ENCODE peak calls at places on chromosomes 11 and 22, in seven cellular contexts. C is HFFc6, B is Peyer's patch, M is lower lobe of right lung, Z is GM06990, G is colonic mucosa, P is fibroblast of lung. S is an unnamed sample.
A peak's percentile ranks its signal among the peaks of the same experiment; 100 is the strongest.

GRCh38 chr11:70522613-70523311 is 124.4 kb downstream of the CTTN start:
- DNase-seq in G (no peak), Z (no peak), B (no peak), P (no peak), C (no peak), M (no peak), S (no peak)

GRCh38 chr11:123434911-123435310 is 4.8 kb downstream of the GRAMD1B start:
- DNase-seq in G (no peak), Z (no peak), B (no peak), P (no peak), M (no peak), C (no peak), S (no peak)

GRCh38 chr11:88100161-88100560 is 75.1 kb downstream of the RAB38 start:
- DNase-seq in G (no peak), M (no peak), P (no peak), B (no peak), Z (no peak), C (no peak), S (no peak)

GRCh38 chr11:66478823-66479740 is 1.2 kb upstream of the DPP3 start:
- DNase-seq in B (peak; percentile 45), Z (no peak), M (peak; percentile 70), P (peak; percentile 44), G (peak; percentile 55), C (peak; percentile 22), S (peak; percentile 34)

GRCh38 chr22:36432592-36433317 is 45.0 kb upstream of the MYH9 start:
- DNase-seq in B (no peak), P (no peak), G (no peak), M (no peak), Z (no peak), C (no peak), S (no peak)

GRCh38 chr11:111986589-111986988 is 38.6 kb upstream of the DLAT start:
- DNase-seq in B (no peak), G (no peak), C (no peak), P (no peak), Z (no peak), M (no peak), S (no peak)

GRCh38 chr11:14980854-14981253 is 8.7 kb upstream of the CALCA start:
- DNase-seq in M (no peak), P (peak; percentile 46), B (no peak), C (peak; percentile 66), Z (no peak), G (no peak), S (peak; percentile 85)

GRCh38 chr11:363948-364761 is 5.1 kb upstream of the B4GALNT4 start:
- DNase-seq in P (no peak), M (peak; percentile 65), Z (peak; percentile 58), B (peak; percentile 55), G (peak; percentile 75), C (peak; percentile 24), S (peak; percentile 58)

GRCh38 chr22:32877196-32877595 is 75.7 kb downstream of the TIMP3 start:
- DNase-seq in M (no peak), C (no peak), Z (no peak), P (no peak), B (no peak), G (no peak), S (peak; percentile 30)

GRCh38 chr11:130144721-130145327 is 14.8 kb upstream of the ST14 start:
- DNase-seq in G (no peak), P (no peak), C (no peak), Z (no peak), M (no peak), B (no peak), S (no peak)

GRCh38 chr11:130146797-130147196 is 12.8 kb upstream of the ST14 start:
- DNase-seq in Z (no peak), P (peak; percentile 29), M (no peak), G (peak; percentile 64), C (no peak), B (peak; percentile 57), S (no peak)

GRCh38 chr11:130145328-130145812 is 14.2 kb upstream of the ST14 start:
- DNase-seq in C (no peak), M (no peak), Z (no peak), P (no peak), B (no peak), G (peak; percentile 64), S (no peak)

GRCh38 chr11:130144129-130144528 is 15.5 kb upstream of the ST14 start:
- DNase-seq in B (no peak), C (no peak), M (no peak), Z (no peak), P (no peak), G (peak; percentile 77), S (no peak)

GRCh38 chr11:130145975-130146776 is 13.4 kb upstream of the ST14 start:
- DNase-seq in B (no peak), M (peak; percentile 84), P (no peak), Z (no peak), C (peak; percentile 27), G (peak; percentile 90), S (peak; percentile 31)
- TF ChIP-seq CTCF in B (no peak), M (peak; percentile 32), P (no peak), Z (peak; percentile 9), C (peak; percentile 51), G (no peak), S (peak; percentile 24)

GRCh38 chr11:113555071-113555739 is 80.0 kb upstream of the DRD2 start:
- DNase-seq in Z (no peak), M (no peak), B (no peak), G (no peak), C (no peak), P (no peak), S (no peak)

GRCh38 chr11:113554531-113554930 is 79.3 kb upstream of the DRD2 start:
- DNase-seq in G (no peak), M (no peak), C (no peak), B (no peak), P (no peak), Z (no peak), S (no peak)

GRCh38 chr11:113553235-113553634 is 78.0 kb upstream of the DRD2 start:
- DNase-seq in C (peak; percentile 78), G (no peak), Z (no peak), B (no peak), M (no peak), P (peak; percentile 74), S (peak; percentile 90)

GRCh38 chr11:113552271-113552670 is 77.1 kb upstream of the DRD2 start:
- DNase-seq in P (no peak), Z (no peak), C (no peak), M (no peak), B (no peak), G (no peak), S (no peak)

GRCh38 chr11:113553905-113554304 is 78.7 kb upstream of the DRD2 start:
- DNase-seq in M (no peak), B (no peak), G (no peak), Z (no peak), C (no peak), P (no peak), S (no peak)
- TF ChIP-seq CTCF in M (no peak), B (no peak), G (no peak), Z (no peak), C (no peak), P (no peak), S (peak; percentile 3)

DNA sequence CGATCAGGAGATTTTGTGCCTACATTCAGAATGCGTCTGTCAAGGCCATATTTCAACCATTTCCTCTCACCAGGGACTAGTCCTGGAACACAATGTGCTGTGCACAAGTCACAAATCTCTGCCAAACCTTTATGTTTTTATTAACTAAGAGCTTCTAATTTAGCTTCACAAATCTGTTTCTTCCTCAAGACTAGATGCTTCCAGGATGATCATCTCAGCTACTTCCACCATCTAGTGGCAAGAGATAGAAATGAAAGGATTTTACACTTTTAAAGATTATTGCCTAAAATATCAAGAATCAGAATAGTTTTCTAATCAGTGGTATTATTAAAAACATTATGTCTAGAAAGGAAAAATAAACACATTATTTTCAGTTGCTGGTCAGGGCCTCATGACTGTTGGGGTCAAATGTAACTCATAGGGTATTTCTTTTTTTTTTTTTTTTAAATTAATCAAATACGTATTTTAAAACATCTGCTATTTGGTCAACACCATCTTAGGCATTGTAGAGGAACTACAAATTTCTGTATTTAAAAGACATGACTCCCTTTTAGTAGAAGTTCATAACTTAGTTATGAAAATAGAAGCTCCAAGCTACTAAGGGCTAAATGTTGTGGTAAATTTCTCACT is 1102.6 kb downstream of the DLG2 start:
- DNase-seq in B (no peak), P (peak; percentile 44), Z (no peak), C (peak; percentile 4), M (no peak), G (no peak), S (peak; percentile 65)
- TF ChIP-seq CTCF in B (no peak), P (peak; percentile 51), Z (peak; percentile 38), C (peak; percentile 69), M (peak; percentile 29), G (no peak), S (peak; percentile 79)

DNA sequence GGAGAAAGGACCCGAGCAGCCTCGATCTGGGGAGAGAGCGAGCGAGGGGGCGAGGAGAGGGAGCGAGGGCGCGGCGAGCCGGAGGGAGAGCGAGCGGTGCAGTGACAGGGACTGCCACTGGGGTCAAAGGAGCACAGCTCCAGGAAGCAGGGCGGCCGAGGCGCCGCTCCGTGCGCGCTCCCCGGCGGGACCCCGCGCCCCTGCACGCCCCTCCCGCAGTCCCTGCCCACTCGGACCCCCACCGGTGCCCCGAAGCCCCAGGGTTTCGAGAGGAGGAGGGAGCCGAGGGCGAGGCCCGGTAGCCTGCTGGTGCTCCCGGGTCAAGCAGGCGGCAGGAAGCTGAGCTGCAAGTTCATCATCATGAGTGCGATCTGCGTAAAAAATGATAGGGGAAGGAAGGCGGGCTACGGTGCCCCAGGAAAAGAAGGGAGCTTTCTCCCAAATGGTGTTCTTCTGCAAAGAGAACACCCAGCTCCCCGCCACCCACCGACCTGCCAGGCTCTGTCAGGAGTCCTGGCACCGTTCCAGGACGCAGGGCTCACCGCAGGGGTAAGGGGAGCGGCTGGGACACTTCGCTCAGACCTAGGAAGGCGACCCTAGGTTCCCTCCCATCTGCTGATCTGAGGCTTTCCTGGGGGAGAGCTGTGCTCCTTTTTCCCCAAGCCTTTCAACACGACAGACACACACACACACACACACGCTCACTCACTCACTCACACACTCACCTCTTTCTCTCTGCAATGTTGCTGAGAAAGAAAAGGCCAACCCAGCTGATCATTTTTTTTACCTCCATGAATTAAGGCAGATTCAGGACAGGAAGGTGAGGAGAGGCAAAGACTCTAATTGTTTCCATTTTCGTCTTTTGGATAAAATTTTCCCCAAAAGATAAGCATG is at the start of gene MPPED2:
- DNase-seq in B (no peak), M (peak; percentile 47), Z (peak; percentile 39), G (peak; percentile 19), C (no peak), P (no peak), S (no peak)
- TF ChIP-seq CTCF in B (no peak), M (peak; percentile 35), Z (peak; percentile 9), G (peak; percentile 26), C (no peak), P (no peak), S (no peak)

GRCh38 chr22:40889116-40889515 is 27.2 kb upstream of the DNAJB7 start:
- DNase-seq in Z (no peak), G (no peak), B (no peak), P (no peak), M (no peak), C (no peak), S (no peak)
- TF ChIP-seq CTCF in Z (no peak), G (no peak), B (no peak), P (no peak), M (no peak), C (no peak), S (no peak)

S was measured in fibroblast of mammary gland.